ENCODE peak calls at places on chromosomes 16 and 17, in five cellular contexts. D, A, J, S and H are unnamed samples.

GRCh38 chr16:88406096-88407041 is 23.6 kb downstream of the ZNF469 start:
- DNase-seq in D (no peak), J (no peak), A (no peak), S (no peak), H (no peak)

GRCh38 chr16:46857261-46857962 is 26.4 kb upstream of the C16orf87 start:
- DNase-seq in J (peak; percentile 29), A (peak; percentile 47), D (no peak), S (peak; percentile 56), H (peak; percentile 51)

GRCh38 chr17:48636177-48637018 is 10.2 kb upstream of the HOXB9 start:
- DNase-seq in S (no peak), A (no peak), D (no peak), J (peak; percentile 80), H (no peak)

GRCh38 chr16:19284207-19284606 is 1.3 kb upstream of the CLEC19A start:
- DNase-seq in A (no peak), J (no peak), D (no peak), S (no peak), H (peak; percentile 44)

GRCh38 chr17:17256316-17256715 is 19.3 kb upstream of the FLCN start:
- DNase-seq in S (no peak), J (no peak), D (no peak), A (no peak), H (no peak)

GRCh38 chr16:66299349-66299748 is 67.1 kb upstream of the CDH5 start:
- DNase-seq in S (no peak), D (no peak), A (no peak), J (no peak), H (no peak)

GRCh38 chr16:5874899-5875298 is 777.3 kb upstream of the EEF2KMT start:
- DNase-seq in S (peak; percentile 79), D (no peak), A (no peak), J (no peak), H (no peak)

GRCh38 chr17:58330997-58331814 is 2.6 kb upstream of the TSPOAP1 start:
- DNase-seq in A (no peak), S (no peak), D (no peak), J (peak; percentile 83), H (no peak)

GRCh38 chr17:39943702-39944392 is 16.3 kb downstream of the LRRC3C start:
- DNase-seq in J (no peak), S (no peak), D (no peak), A (no peak), H (no peak)

GRCh38 chr16:54201200-54201599 is 85.4 kb downstream of the IRX3 start:
- DNase-seq in A (no peak), D (no peak), S (no peak), J (peak; percentile 0), H (no peak)

GRCh38 chr16:19771796-19772195 is 53.7 kb downstream of the IQCK start:
- DNase-seq in A (no peak), D (no peak), S (no peak), J (no peak), H (no peak)

GRCh38 chr17:17107891-17108680 is 65.8 kb downstream of the MPRIP start:
- DNase-seq in A (no peak), S (no peak), J (no peak), D (no peak), H (no peak)

GRCh38 chr17:35241520-35241919 is 1.4 kb upstream of the SLFN5 start:
- DNase-seq in S (no peak), J (no peak), D (no peak), A (no peak), H (no peak)

GRCh38 chr17:40122944-40123810 is 1.4 kb downstream of the MSL1 start:
- DNase-seq in J (peak; percentile 73), S (no peak), A (no peak), D (peak; percentile 65), H (no peak)

GRCh38 chr16:22222998-22223397 is 16.9 kb downstream of the EEF2K start:
- DNase-seq in J (no peak), A (no peak), D (no peak), S (no peak), H (no peak)

GRCh38 chr17:54282886-54283285 is 460.2 kb downstream of the KIF2B start:
- DNase-seq in J (no peak), D (no peak), S (no peak), A (no peak), H (no peak)

GRCh38 chr16:53052519-53053501 is at the start of gene CHD9NB:
- DNase-seq in J (no peak), S (peak; percentile 86), A (peak; percentile 61), D (no peak), H (peak; percentile 99)

GRCh38 chr16:1924095-1924494 is 5.9 kb upstream of the HS3ST6 start:
- DNase-seq in J (no peak), S (no peak), A (no peak), D (no peak), H (no peak)

GRCh38 chr16:85137323-85138072 is 25.2 kb upstream of the CIBAR2 start:
- DNase-seq in S (peak; percentile 68), D (peak; percentile 93), A (peak; percentile 78), J (no peak), H (no peak)

GRCh38 chr17:58344791-58345157 is 7.2 kb downstream of the SUPT4H1 start:
- DNase-seq in S (no peak), D (no peak), A (no peak), J (peak; percentile 88), H (no peak)

GRCh38 chr17:59565959-59566324 is 532 bp downstream of the DHX40 start:
- DNase-seq in D (peak; percentile 41), A (peak; percentile 49), J (peak; percentile 76), S (peak; percentile 75), H (peak; percentile 56)

GRCh38 chr16:86740817-86741799 is 162.8 kb downstream of the FOXL1 start:
- DNase-seq in A (no peak), D (peak; percentile 78), S (peak; percentile 91), J (no peak), H (peak; percentile 28)

GRCh38 chr16:8660841-8661301 is 13.5 kb upstream of the ABAT start:
- DNase-seq in A (peak; percentile 24), D (peak; percentile 24), J (peak; percentile 59), S (peak; percentile 15), H (peak; percentile 43)

GRCh38 chr16:79605999-79606398 is 5.5 kb upstream of the MAF start:
- DNase-seq in A (no peak), J (no peak), D (no peak), S (peak; percentile 42), H (peak; percentile 73)

GRCh38 chr17:51684214-51684613 is 423.9 kb downstream of the UTP18 start:
- DNase-seq in J (no peak), D (no peak), A (no peak), S (no peak), H (no peak)

GRCh38 chr16:22188595-22189442 is 17.3 kb upstream of the EEF2K start:
- DNase-seq in A (peak; percentile 86), S (peak; percentile 82), D (peak; percentile 74), J (peak; percentile 88), H (peak; percentile 71)

GRCh38 chr17:75500419-75501216 is 14.7 kb downstream of the CASKIN2 start:
- DNase-seq in D (no peak), J (no peak), S (no peak), A (no peak), H (no peak)

GRCh38 chr17:75502746-75503329 is 12.5 kb downstream of the CASKIN2 start:
- DNase-seq in J (no peak), A (no peak), S (no peak), D (no peak), H (no peak)

GRCh38 chr17:75502072-75502745 is 13.1 kb downstream of the CASKIN2 start:
- DNase-seq in S (no peak), D (no peak), A (no peak), J (no peak), H (no peak)

GRCh38 chr17:75503337-75503950 is 11.9 kb downstream of the CASKIN2 start:
- DNase-seq in D (no peak), S (no peak), J (no peak), A (no peak), H (no peak)

DNA sequence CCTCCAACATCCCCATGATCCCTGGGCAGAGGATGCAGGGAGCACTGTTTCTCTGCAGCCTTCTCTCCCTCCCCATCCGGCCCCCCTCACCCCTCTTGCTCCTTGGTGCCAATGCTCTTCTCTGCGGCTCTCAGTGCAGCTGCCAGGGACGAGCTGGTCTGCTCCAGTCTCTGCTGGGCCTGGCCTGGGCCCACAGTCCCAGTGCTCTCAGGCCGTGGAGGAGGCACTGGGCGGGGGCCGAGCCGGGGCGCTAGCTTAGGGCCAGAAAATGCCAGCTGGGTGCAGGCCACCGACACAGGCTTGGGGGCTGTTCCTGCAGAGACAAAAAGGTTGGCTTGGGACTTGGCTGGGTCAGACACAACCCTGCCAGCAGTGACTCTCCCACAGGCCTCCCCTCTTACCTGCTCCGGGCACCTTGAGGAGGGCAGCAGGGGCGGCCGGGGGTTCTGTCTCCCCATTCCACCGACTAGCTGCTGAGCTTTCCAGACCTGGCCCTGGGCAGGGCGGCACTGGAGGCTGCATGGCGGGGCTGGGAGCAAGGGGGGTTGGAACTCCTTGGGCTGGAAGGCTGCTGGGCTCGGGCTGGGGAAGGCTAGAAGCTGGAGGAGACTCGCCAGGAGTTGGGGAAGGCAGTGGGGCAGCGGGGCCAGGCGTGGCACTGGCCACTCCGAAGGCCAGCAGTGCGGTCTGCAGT is 13.8 kb downstream of the CASKIN2 start:
- DNase-seq in D (no peak), S (no peak), J (no peak), A (no peak), H (no peak)
- H3K27ac ChIP-seq in D (peak overlapping the region; percentile 59), S (no peak overlapping the region), J (no peak overlapping the region), A (no peak overlapping the region), H (no peak overlapping the region)

GRCh38 chr17:68515238-68515637 is 3.0 kb downstream of the PRKAR1A start:
- DNase-seq in J (no peak), S (no peak), D (no peak), A (no peak), H (no peak)
- H3K27ac ChIP-seq in J (no peak overlapping the region), S (peak overlapping the region; percentile 95), D (peak overlapping the region; percentile 98), A (no peak overlapping the region), H (peak overlapping the region; percentile 30)

GRCh38 chr16:69482410-69482951 is 58.1 kb downstream of the CYB5B start:
- DNase-seq in J (no peak), D (peak; percentile 85), A (no peak), S (peak; percentile 58), H (no peak)
- H3K27ac ChIP-seq in J (no peak overlapping the region), D (peak overlapping the region; percentile 83), A (peak overlapping the region; percentile 47), S (no peak overlapping the region), H (peak overlapping the region; percentile 2)

GRCh38 chr17:55435408-55435807 is 13.8 kb upstream of the MMD start:
- DNase-seq in J (no peak), D (no peak), S (no peak), A (no peak), H (no peak)

GRCh38 chr17:55434721-55435120 is 13.1 kb upstream of the MMD start:
- DNase-seq in J (no peak), D (no peak), A (no peak), S (no peak), H (peak; percentile 28)

GRCh38 chr17:55433629-55434422 is 12.2 kb upstream of the MMD start:
- DNase-seq in A (peak; percentile 89), S (peak; percentile 85), J (no peak), D (no peak), H (peak; percentile 83)

GRCh38 chr17:55432358-55433028 is 10.9 kb upstream of the MMD start:
- DNase-seq in D (no peak), J (no peak), A (no peak), S (peak; percentile 49), H (peak; percentile 40)

DNA sequence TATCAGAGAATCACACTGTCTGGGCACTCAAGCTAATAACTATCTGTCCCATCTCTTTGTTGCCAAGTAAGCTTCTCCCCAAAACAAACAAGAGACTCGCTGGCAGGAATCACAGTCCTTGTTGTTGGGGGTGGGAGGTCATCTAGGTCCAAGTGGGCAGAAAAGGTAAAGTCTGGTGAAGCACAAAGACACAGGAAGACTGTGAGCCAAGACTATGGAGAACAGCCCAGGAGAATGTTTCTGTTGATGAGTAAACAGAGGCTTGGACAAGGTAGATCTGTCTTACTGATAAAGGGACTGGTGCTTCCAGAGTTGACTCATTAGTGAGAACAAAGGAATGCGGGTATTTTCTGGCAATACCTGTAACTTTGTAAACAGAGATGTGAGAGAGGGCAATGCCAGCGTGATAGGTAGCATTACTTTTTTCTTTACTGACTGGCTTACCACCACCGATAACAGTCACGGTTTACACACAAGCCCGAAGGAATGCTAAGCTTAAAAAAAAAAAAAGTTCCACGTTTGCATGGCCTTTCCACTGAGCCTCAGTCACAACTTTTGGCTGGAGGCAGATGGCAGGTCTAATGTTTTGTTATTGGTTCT is 11.5 kb upstream of the MMD start:
- DNase-seq in J (no peak), D (no peak), A (no peak), S (peak; percentile 52), H (peak; percentile 95)
- H3K27ac ChIP-seq in J (no peak overlapping the region), D (no peak overlapping the region), A (peak overlapping the region; percentile 95), S (no peak overlapping the region), H (peak overlapping the region; percentile 46)